ENCODE peak calls at places on chromosomes 5 and 9, in five cellular contexts. S is fibroblast of lung, G is lower leg skin, U is neural crest cell, J is GM13976. H is an unnamed sample.

GRCh38 chr5:137320056-137321045 is 178.8 kb downstream of the SPOCK1 start:
- DNase-seq in G (peak), S (peak), U (peak), J (peak), H (peak)

GRCh38 chr9:70535546-70536323 is 121.3 kb upstream of the KLF9 start:
- DNase-seq in S (no peak), J (no peak), G (no peak), U (no peak), H (no peak)

GRCh38 chr5:362978-363765 is 41.7 kb downstream of the AHRR start:
- DNase-seq in U (no peak), J (no peak), G (no peak), S (no peak), H (no peak)

GRCh38 chr9:113599647-113600476 is 136.3 kb downstream of the RGS3 start:
- DNase-seq in J (no peak), U (no peak), S (peak), G (no peak), H (peak)

GRCh38 chr5:93594591-93595419 is 11.8 kb downstream of the NR2F1 start:
- DNase-seq in U (peak), J (peak), G (no peak), S (peak), H (no peak)

GRCh38 chr5:133661389-133661788 is 49.0 kb upstream of the FSTL4 start:
- DNase-seq in G (no peak), J (no peak), S (no peak), U (no peak), H (no peak)

GRCh38 chr9:129122133-129122532 is 10.9 kb downstream of the PTPA start:
- DNase-seq in J (no peak), S (no peak), U (no peak), G (no peak), H (no peak)

GRCh38 chr5:62286834-62287611 is 19.0 kb upstream of the KIF2A start:
- DNase-seq in G (no peak), S (no peak), U (no peak), J (no peak), H (no peak)

GRCh38 chr9:34723141-34723540 is 13.2 kb upstream of the CCL21 start:
- DNase-seq in S (no peak), G (no peak), U (no peak), J (no peak), H (no peak)

GRCh38 chr9:5493597-5494511 is 16.5 kb upstream of the PDCD1LG2 start:
- DNase-seq in S (peak), G (peak), J (peak), U (no peak), H (peak)

GRCh38 chr5:143213231-143213850 is 190.1 kb downstream of the NR3C1 start:
- DNase-seq in S (peak), J (no peak), U (no peak), G (peak), H (no peak)

GRCh38 chr5:175343292-175343691 is 100.7 kb downstream of the DRD1 start:
- DNase-seq in U (no peak), J (no peak), S (no peak), G (no peak), H (no peak)

GRCh38 chr5:148386041-148386440 is 2.3 kb downstream of the FBXO38 start:
- DNase-seq in S (no peak), J (no peak), G (no peak), U (no peak), H (no peak)

GRCh38 chr5:150213530-150213929 is 23.7 kb downstream of the SLC6A7 start:
- DNase-seq in G (no peak), J (no peak), U (no peak), S (peak), H (no peak)

GRCh38 chr9:93097496-93098205 is 1.6 kb downstream of the CARD19 start:
- DNase-seq in J (no peak), G (no peak), U (no peak), S (no peak), H (no peak)

GRCh38 chr5:173954671-173955605 is 34.0 kb upstream of the C5orf47 start:
- DNase-seq in G (no peak), U (no peak), J (no peak), S (peak), H (peak)

GRCh38 chr5:2164586-2164985 is 281.9 kb upstream of the IRX4 start:
- DNase-seq in J (no peak), S (no peak), U (no peak), G (no peak), H (no peak)

GRCh38 chr9:36396985-36397384 is 3.1 kb downstream of the RNF38 start:
- DNase-seq in G (no peak), J (no peak), U (no peak), S (peak), H (no peak)

GRCh38 chr9:122350577-122351355 is 20.1 kb upstream of the PTGS1 start:
- DNase-seq in G (peak), U (peak), S (peak), J (peak), H (peak)

GRCh38 chr9:36868591-36869282 is 165.3 kb downstream of the PAX5 start:
- DNase-seq in S (no peak), U (no peak), G (no peak), J (no peak), H (no peak)

GRCh38 chr9:34603610-34604231 is 8.2 kb downstream of the RPP25L start:
- DNase-seq in J (peak), U (peak), G (peak), S (peak), H (peak)

GRCh38 chr5:32297181-32298055 is 15.3 kb downstream of the MTMR12 start:
- DNase-seq in S (no peak), J (no peak), U (no peak), G (no peak), H (no peak)

GRCh38 chr9:108746864-108747263 is 108.9 kb downstream of the ACTL7B start:
- DNase-seq in J (no peak), G (no peak), U (no peak), S (peak), H (no peak)

GRCh38 chr5:125558466-125558865 is 812.0 kb upstream of the ZNF608 start:
- DNase-seq in S (peak), G (no peak), J (no peak), U (no peak), H (no peak)

GRCh38 chr5:172420215-172420934 is 34.0 kb downstream of the SH3PXD2B start:
- DNase-seq in G (peak), S (peak), J (no peak), U (no peak), H (peak)

GRCh38 chr5:146185161-146185560 is 2.7 kb upstream of the LARS1 start:
- DNase-seq in U (no peak), S (no peak), J (no peak), G (no peak), H (no peak)

GRCh38 chr9:76419782-76420380 is 25.7 kb upstream of the RFK start:
- DNase-seq in J (no peak), G (no peak), U (no peak), S (no peak), H (peak)

GRCh38 chr5:163948086-163948666 is 442.8 kb downstream of the MAT2B start:
- DNase-seq in J (no peak), G (no peak), S (no peak), U (no peak), H (no peak)

GRCh38 chr5:10573487-10574145 is 9.7 kb downstream of the ANKRD33B start:
- DNase-seq in G (no peak), S (no peak), U (no peak), J (no peak), H (no peak)

GRCh38 chr9:20873240-20873860 is 158.1 kb downstream of the HACD4 start:
- DNase-seq in J (no peak), U (no peak), G (no peak), S (peak), H (peak)

GRCh38 chr5:60014331-60014730 is 120.8 kb upstream of the PDE4D start:
- DNase-seq in S (no peak), G (no peak), U (no peak), J (no peak), H (no peak)

GRCh38 chr5:60007724-60008123 is 114.2 kb upstream of the PDE4D start:
- DNase-seq in U (no peak), G (no peak), J (no peak), S (no peak), H (no peak)

DNA sequence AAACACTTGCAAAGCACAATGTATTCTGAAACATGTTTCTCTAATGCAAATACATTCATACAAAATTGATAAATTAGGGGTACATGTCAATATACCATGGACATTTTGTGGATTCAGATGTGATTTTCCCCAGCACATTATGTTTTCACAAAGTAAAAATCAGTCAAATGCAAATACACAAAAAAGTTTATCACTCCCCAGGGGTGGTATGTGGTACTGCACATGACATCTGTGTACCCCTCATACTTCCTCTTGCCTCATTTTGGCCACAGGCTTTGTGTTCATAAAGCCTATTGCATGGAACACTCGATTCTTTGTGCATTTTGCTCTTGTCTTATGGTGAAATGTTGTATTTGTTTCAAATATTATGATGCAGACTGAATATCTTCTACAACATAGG is 116.8 kb upstream of the PDE4D start:
- DNase-seq in G (no peak), S (no peak), J (no peak), U (no peak), H (no peak)
- TF ChIP-seq CTCF in G (no peak), S (no peak), J (no peak), U (peak), H (peak)

DNA sequence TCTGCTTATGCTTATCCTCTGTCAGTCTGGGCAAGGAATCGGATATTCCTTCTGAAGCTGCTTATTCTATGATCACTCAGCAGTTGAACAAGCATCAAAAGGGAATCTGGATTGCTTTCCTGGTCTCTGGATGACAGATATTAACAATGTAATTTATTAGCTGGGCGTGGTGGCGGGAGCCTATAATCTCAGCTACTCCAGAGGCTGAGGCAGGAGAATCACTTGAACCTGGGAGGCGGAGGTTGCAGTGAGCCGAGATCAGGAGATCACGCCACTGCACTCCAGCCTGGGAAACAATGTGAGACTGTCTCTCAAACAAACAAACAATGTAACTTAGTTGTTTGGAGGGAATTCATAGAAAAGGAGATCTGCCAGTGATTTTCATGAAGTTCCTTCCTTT is 45.4 kb downstream of the DMRT1 start:
- DNase-seq in U (no peak), S (no peak), J (no peak), G (no peak), H (no peak)
- TF ChIP-seq CTCF in U (no peak), S (no peak), J (no peak), G (no peak), H (no peak)

DNA sequence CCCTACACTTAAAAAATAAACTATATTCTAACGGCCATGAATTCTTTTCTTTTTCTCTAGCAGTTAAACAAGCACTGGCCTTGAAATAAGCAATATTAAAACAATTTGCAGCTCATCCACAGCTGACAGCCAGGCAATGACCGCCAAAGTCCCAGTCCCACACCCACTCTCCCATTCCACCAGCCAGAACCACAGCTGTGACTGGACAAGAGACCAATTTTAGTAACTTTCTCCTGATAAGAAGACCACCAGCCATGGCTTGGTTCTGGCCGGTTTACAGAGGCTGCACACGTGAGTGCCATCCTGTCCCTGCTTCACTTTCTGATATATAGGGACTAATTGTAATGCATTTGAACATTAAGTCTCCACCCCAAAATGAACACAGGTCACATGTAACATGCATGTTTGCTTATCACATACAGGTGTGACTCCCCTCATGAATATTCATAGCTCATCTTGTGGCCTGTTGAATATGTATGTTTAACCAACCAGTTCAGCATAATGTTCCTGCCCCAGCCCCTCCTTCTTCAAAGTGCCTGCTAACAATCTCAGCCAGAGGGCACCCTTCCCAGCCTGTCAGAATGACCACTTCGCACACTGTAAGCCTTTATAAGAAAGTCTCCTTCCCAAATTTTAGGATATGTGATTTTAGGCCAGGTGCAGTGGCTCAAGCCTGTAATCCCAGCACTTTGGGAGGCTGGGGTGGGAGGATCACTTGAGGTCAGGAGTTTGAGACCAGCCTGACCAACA is 23.9 kb upstream of the FANCC start:
- DNase-seq in J (no peak), G (no peak), U (no peak), S (peak), H (no peak)
- TF ChIP-seq CTCF in J (no peak), G (no peak), U (peak), S (peak), H (peak)

GRCh38 chr9:124479371-124479770 is 27.8 kb downstream of the NR5A1 start:
- DNase-seq in G (no peak), J (no peak), S (no peak), U (no peak), H (no peak)
- TF ChIP-seq CTCF in G (no peak), J (no peak), S (no peak), U (no peak), H (no peak)